ENCODE peak calls at places on chromosome 21, in four cellular contexts. S is body of pancreas, K is psoas muscle, P is fibroblast of mammary gland. G is an unnamed sample.

GRCh38 chr21:34565238-34565637 is 49.7 kb downstream of the RCAN1 start:
- DNase-seq in S (no peak), K (no peak), P (no peak), G (no peak)

GRCh38 chr21:25441835-25442234 is 165.4 kb downstream of the MRPL39 start:
- DNase-seq in S (no peak), K (no peak), P (no peak), G (no peak)

GRCh38 chr21:45403133-45403824 is 1.7 kb upstream of the COL18A1 start:
- DNase-seq in S (peak), K (peak), P (no peak), G (no peak)

GRCh38 chr21:45858180-45858579 is 123.4 kb upstream of the COL6A1 start:
- DNase-seq in S (no peak), K (no peak), P (no peak), G (no peak)

GRCh38 chr21:34967509-34968289 is 81.4 kb downstream of the RUNX1 start:
- DNase-seq in S (no peak), K (no peak), P (peak), G (no peak)

GRCh38 chr21:26982767-26983166 is 15.9 kb upstream of the ADAMTS5 start:
- DNase-seq in S (peak), K (no peak), P (peak), G (peak)

GRCh38 chr21:40143822-40144525 is 276.7 kb downstream of the PCP4 start:
- DNase-seq in S (peak), K (no peak), P (peak), G (no peak)

GRCh38 chr21:31008355-31008754 is 29.9 kb downstream of the KRTAP19-8 start:
- DNase-seq in S (no peak), K (no peak), P (no peak), G (no peak)

GRCh38 chr21:32457360-32457840 is 44.9 kb downstream of the EVA1C start:
- DNase-seq in S (peak), K (peak), P (peak), G (no peak)

GRCh38 chr21:25862596-25862995 is 127.8 kb downstream of the GABPA start:
- DNase-seq in S (peak), K (no peak), P (peak), G (no peak)

GRCh38 chr21:44514746-44515358 is 25.1 kb downstream of the KRTAP10-1 start:
- DNase-seq in S (no peak), K (peak), P (no peak), G (no peak)

GRCh38 chr21:42632336-42632751 is 21.1 kb upstream of the PDE9A start:
- DNase-seq in S (no peak), K (no peak), P (no peak), G (no peak)

GRCh38 chr21:45541221-45542039 is 810 bp downstream of the SLC19A1 start:
- DNase-seq in S (peak), K (peak), P (peak), G (no peak)

GRCh38 chr21:34042735-34043134 is 30.6 kb upstream of the MRPS6 start:
- DNase-seq in S (no peak), K (no peak), P (no peak), G (no peak)

GRCh38 chr21:34159617-34159883 is 86.2 kb downstream of the MRPS6 start:
- DNase-seq in S (no peak), K (no peak), P (no peak), G (no peak)

GRCh38 chr21:42724226-42724920 is 71.0 kb downstream of the PDE9A start:
- DNase-seq in S (no peak), K (no peak), P (peak), G (peak)

GRCh38 chr21:32411366-32412161 is 942 bp upstream of the EVA1C start:
- DNase-seq in S (peak), K (peak), P (peak), G (no peak)

GRCh38 chr21:40333731-40334130 is 466.5 kb downstream of the PCP4 start:
- DNase-seq in S (no peak), K (no peak), P (no peak), G (no peak)

GRCh38 chr21:44199448-44199847 is 41.3 kb downstream of the ICOSLG start:
- DNase-seq in S (no peak), K (no peak), P (no peak), G (no peak)

GRCh38 chr21:19767546-19767945 is 1230.7 kb upstream of the NCAM2 start:
- DNase-seq in S (no peak), K (no peak), P (no peak), G (no peak)

GRCh38 chr21:27134513-27134912 is 167.6 kb upstream of the ADAMTS5 start:
- DNase-seq in S (peak), K (no peak), P (peak), G (no peak)

GRCh38 chr21:37877171-37877570 is 39.1 kb downstream of the KCNJ6 start:
- DNase-seq in S (no peak), K (no peak), P (peak), G (peak)

GRCh38 chr21:31566061-31566460 is 93.4 kb upstream of the SOD1 start:
- DNase-seq in S (no peak), K (no peak), P (peak), G (no peak)

GRCh38 chr21:45977396-45977795 is 4.2 kb upstream of the COL6A1 start:
- DNase-seq in S (no peak), K (peak), P (no peak), G (no peak)

GRCh38 chr21:42562816-42563215 is 49.2 kb downstream of the SLC37A1 start:
- DNase-seq in S (no peak), K (no peak), P (no peak), G (no peak)

GRCh38 chr21:17693801-17694200 is 81.1 kb upstream of the BTG3 start:
- DNase-seq in S (no peak), K (no peak), P (no peak), G (no peak)

GRCh38 chr21:17690078-17690494 is 77.4 kb upstream of the BTG3 start:
- DNase-seq in S (no peak), K (no peak), P (no peak), G (no peak)

GRCh38 chr21:17688912-17689874 is 76.5 kb upstream of the BTG3 start:
- DNase-seq in S (peak), K (no peak), P (no peak), G (no peak)
- TF ChIP-seq CTCF in S (no peak), K (no peak), P (no peak), G (peak)

GRCh38 chr21:29300547-29301138 is 1.9 kb downstream of the BACH1 start:
- DNase-seq in S (no peak), K (no peak), P (peak), G (no peak)

GRCh38 chr21:29299906-29300546 is 1.3 kb downstream of the BACH1 start:
- DNase-seq in S (peak), K (peak), P (peak), G (peak)

GRCh38 chr21:29302340-29302991 is 3.7 kb downstream of the BACH1 start:
- DNase-seq in S (no peak), K (no peak), P (peak), G (no peak)

GRCh38 chr21:29303301-29303700 is 4.6 kb downstream of the BACH1 start:
- DNase-seq in S (no peak), K (no peak), P (no peak), G (no peak)

GRCh38 chr21:29301703-29302102 is 3.0 kb downstream of the BACH1 start:
- DNase-seq in S (peak), K (no peak), P (peak), G (no peak)
- H3K4me3 ChIP-seq in S (no peak), K (peak), P (peak), G (peak)

GRCh38 chr21:39097981-39098380 is 85.3 kb downstream of the PSMG1 start:
- DNase-seq in S (no peak), K (no peak), P (no peak), G (no peak)
- TF ChIP-seq CTCF in S (no peak), K (no peak), P (no peak), G (no peak)

GRCh38 chr21:41369915-41370839 is 8.3 kb downstream of the MX2 start:
- DNase-seq in S (no peak), K (no peak), P (no peak), G (no peak)
- H3K4me3 ChIP-seq in S (no peak), K (peak), P (no peak), G (no peak)